ENCODE peak calls at places on chromosomes 5 and 9, in nine cellular contexts. C, F, K, L, T, H, N, B and G are unnamed samples. For H3K4me1, the result is how much of the 10 kb centered on the place peaks cover.

GRCh38 chr9:12718482-12719026 is 25.4 kb downstream of the TYRP1 start:
- DNase-seq in L (no peak), K (no peak), N (no peak), F (no peak), H (no peak), C (no peak), T (peak), B (peak), G (no peak)

GRCh38 chr5:57277085-57277484 is 103.2 kb downstream of the GPBP1 start:
- DNase-seq in F (no peak), K (no peak), C (peak), H (no peak), N (peak), L (no peak), B (peak), T (no peak), G (no peak)

GRCh38 chr5:124043456-124043855 is 531.5 kb downstream of the CSNK1G3 start:
- DNase-seq in L (no peak), H (no peak), F (no peak), K (no peak), T (no peak), C (peak), N (peak), B (no peak), G (no peak)

GRCh38 chr9:27542519-27542918 is 12.9 kb upstream of the MOB3B start:
- DNase-seq in F (no peak), C (no peak), L (peak), K (no peak), N (peak), H (no peak), T (no peak), B (no peak), G (no peak)

GRCh38 chr9:117958726-117959125 is 254.5 kb downstream of the TLR4 start:
- DNase-seq in B (no peak), K (no peak), T (no peak), F (no peak), N (peak), L (no peak), C (no peak), H (no peak), G (no peak)

GRCh38 chr9:87193925-87194380 is 246.6 kb upstream of the GAS1 start:
- DNase-seq in L (no peak), T (peak), K (no peak), C (no peak), N (no peak), B (no peak), F (no peak), H (no peak), G (no peak)

GRCh38 chr9:87292449-87293191 is 205.0 kb upstream of the DAPK1 start:
- DNase-seq in H (no peak), T (no peak), B (no peak), L (no peak), F (no peak), N (no peak), K (no peak), C (no peak), G (no peak)

GRCh38 chr9:75188756-75189155 is 100.4 kb downstream of the OSTF1 start:
- DNase-seq in K (no peak), N (no peak), T (no peak), L (no peak), H (no peak), C (no peak), B (no peak), F (no peak), G (no peak)

GRCh38 chr5:74286734-74287705 is 353.5 kb downstream of the ENC1 start:
- DNase-seq in F (no peak), T (no peak), C (no peak), L (no peak), B (no peak), K (no peak), H (no peak), N (no peak), G (no peak)

GRCh38 chr5:134510970-134511795 is 14.3 kb upstream of the JADE2 start:
- DNase-seq in F (no peak), C (no peak), T (no peak), B (no peak), N (no peak), L (no peak), K (no peak), H (peak), G (no peak)

GRCh38 chr9:96344458-96345180 is 38.9 kb downstream of the SLC35D2 start:
- DNase-seq in H (peak), K (peak), C (peak), L (no peak), F (peak), B (no peak), T (peak), N (peak), G (peak)

GRCh38 chr5:41787257-41787656 is 83.0 kb downstream of the OXCT1 start:
- DNase-seq in N (no peak), C (no peak), B (peak), L (no peak), H (no peak), F (no peak), K (no peak), T (no peak), G (no peak)

GRCh38 chr5:28516657-28517175 is 1478.3 kb upstream of the CDH9 start:
- DNase-seq in N (no peak), H (no peak), B (no peak), L (no peak), K (no peak), C (no peak), T (no peak), F (no peak), G (no peak)

GRCh38 chr5:116475232-116475828 is 99.3 kb downstream of the SEMA6A start:
- DNase-seq in L (no peak), F (no peak), T (no peak), B (no peak), N (no peak), C (no peak), H (no peak), K (no peak), G (no peak)

GRCh38 chr9:107282268-107282667 is 811 bp upstream of the RAD23B start:
- DNase-seq in T (peak), F (no peak), B (no peak), L (peak), N (no peak), H (no peak), K (peak), C (no peak), G (no peak)

GRCh38 chr9:96777539-96777864 is 385 bp downstream of the ZNF510 start:
- DNase-seq in C (no peak), B (no peak), N (no peak), K (no peak), F (no peak), H (no peak), L (no peak), T (no peak), G (no peak)

GRCh38 chr5:5419291-5420210 is 2.9 kb upstream of the ICE1 start:
- DNase-seq in H (no peak), F (no peak), N (peak), C (peak), B (no peak), T (peak), L (no peak), K (no peak), G (no peak)

GRCh38 chr5:103587185-103587748 is 24.7 kb upstream of the NUDT12 start:
- DNase-seq in L (no peak), H (no peak), K (no peak), C (no peak), T (no peak), F (no peak), N (peak), B (peak), G (no peak)

GRCh38 chr5:155008669-155009068 is 4.9 kb upstream of the KIF4B start:
- DNase-seq in H (no peak), B (no peak), C (no peak), N (no peak), L (no peak), F (no peak), T (no peak), K (no peak), G (no peak)

GRCh38 chr9:124279531-124280175 is 21.9 kb downstream of the NEK6 start:
- DNase-seq in L (no peak), T (no peak), H (no peak), K (no peak), C (no peak), N (peak), F (no peak), B (no peak), G (no peak)

GRCh38 chr5:14100281-14100680 is 42.9 kb upstream of the TRIO start:
- DNase-seq in T (no peak), B (no peak), H (no peak), C (no peak), N (no peak), K (no peak), L (no peak), F (no peak), G (no peak)
- TF ChIP-seq CTCF in T (no peak), B (no peak), H (no peak), C (no peak), N (no peak), K (no peak), L (no peak), F (no peak), G (no peak)

DNA sequence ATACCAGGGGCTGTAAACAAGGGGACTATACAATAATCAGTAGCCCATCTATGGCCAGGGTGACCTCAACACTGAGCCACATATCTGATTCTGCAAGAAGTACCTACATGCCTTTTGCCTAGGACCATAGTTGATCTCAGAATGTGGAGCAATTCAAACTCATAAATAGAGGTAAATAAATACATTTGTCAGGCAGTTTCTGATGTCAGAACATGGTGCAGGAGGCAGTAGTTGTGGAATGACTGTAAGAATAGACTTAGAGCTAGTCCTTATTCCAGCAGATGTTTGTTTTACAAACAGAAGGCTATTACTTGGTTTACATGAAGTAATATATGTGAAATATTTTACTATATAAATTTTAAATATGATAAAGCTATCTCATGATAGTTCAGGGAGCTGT is 330.7 kb upstream of the DAB2 start:
- DNase-seq in B (no peak), L (no peak), H (no peak), K (no peak), T (no peak), F (no peak), C (peak), N (no peak), G (no peak)
- H3K27ac ChIP-seq in B (no peak), L (no peak), H (no peak), K (no peak), T (no peak), F (no peak), C (peak), N (peak), G (no peak)

DNA sequence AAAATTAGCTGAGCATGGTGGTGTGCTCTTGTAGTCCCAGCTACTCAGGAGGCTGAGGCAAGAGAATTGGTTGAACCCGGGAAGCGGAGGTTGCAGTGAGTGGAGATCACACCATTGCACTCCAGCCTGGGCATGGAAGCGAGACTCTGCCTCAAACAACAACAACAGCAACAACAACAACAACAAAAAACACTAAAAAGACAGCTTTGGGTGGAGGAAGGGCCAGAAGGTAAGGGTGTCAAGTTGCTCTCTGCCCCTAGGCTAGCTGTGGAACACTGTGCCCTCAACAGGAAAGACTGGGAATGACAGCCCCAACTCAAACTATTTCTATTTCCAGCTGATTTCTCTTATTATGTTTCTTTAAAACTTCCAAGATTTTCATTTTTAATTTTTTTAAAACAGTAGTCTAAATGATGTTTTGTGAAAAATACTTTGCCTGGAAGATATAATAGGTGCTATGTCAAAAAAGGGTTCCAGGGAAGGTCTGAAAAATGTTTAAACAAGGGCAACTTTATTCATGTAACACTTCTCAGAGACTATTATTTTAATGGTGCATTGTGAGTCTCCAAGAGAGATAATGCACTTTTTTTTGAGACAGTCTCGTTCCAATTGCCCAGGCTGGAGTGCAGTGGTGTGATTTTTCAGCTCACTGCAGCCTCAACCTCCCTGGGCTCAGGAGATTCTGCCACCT is 29.9 kb downstream of the CLINT1 start:
- DNase-seq in F (no peak), K (no peak), T (no peak), C (peak), B (no peak), L (no peak), H (no peak), N (no peak), G (no peak)
- H3K4me1 ChIP-seq in F (under half), K (under half), T (under half), C (under half), B (under half), L (under half), H (under half), N (under half), G (half or more)

DNA sequence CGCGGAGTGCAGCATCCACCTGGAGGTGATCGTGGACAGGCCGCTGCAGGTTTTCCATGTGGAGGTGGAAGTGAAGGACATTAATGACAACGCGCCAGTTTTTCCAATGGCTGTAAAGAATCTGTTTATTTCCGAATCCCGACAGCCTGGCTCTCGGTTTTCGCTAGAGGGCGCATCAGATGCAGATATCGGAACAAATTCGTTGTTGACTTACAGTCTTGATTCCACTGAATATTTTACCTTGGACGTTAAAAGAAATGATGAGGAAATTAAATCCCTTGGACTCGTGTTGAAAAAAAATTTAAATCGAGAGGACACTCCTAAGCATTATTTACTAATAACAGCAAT is 611 bp downstream of the PCDHA3 start:
- DNase-seq in B (no peak), C (peak), H (peak), L (no peak), N (no peak), F (no peak), T (no peak), K (no peak), G (no peak)
- TF ChIP-seq CTCF in B (no peak), C (peak), H (peak), L (no peak), N (peak), F (no peak), T (peak), K (peak), G (peak)

DNA sequence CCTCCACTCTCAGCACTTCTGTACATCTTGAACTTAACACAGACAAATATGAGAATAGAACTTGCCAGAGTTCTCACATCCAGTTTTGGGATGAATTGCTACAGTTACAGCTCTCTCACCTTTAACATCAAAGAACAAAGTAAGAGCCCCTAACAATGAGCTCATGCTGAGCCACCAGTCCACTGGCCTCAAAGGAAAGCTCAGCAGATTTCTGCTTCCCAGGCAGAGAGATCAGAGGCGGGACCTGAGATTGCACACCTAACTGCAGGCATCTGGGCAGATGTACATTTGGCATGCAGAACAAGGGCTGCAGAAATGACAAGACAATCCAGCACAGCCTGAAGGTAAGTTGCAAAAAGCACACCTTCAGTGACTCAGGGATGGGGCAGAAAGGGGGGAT is 300.9 kb downstream of the MRPS30 start:
- DNase-seq in N (no peak), C (no peak), K (no peak), T (no peak), L (no peak), H (no peak), B (no peak), F (no peak), G (no peak)
- H3K27ac ChIP-seq in N (no peak), C (no peak), K (no peak), T (no peak), L (no peak), H (no peak), B (no peak), F (no peak), G (no peak)

DNA sequence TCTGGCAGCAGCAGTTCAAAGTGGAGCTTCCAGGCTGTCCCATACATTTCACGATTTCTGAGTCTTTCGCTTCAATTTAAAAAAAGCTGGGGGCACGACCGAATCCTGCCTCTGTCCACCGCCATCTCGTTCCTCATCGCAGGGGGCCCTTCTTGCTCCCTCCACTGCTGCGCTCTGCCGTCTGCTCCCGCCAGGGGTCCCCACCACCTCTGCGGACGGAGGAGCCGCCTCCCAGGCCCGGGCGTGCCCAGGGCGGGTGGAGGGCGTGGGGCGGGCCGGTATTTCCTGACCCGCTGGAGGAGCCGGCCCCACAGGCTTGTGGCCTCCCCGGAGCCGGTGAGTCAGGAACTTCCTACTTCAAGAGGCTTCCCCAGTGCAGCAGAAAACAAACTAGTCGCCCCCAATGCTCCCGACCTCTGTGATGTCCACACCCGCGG is 50.4 kb downstream of the USP20 start:
- DNase-seq in F (peak), H (peak), C (peak), T (peak), N (peak), K (peak), L (peak), B (peak), G (peak)
- H3K4me1 ChIP-seq in F (under half), H (under half), C (under half), T (under half), N (under half), K (under half), L (under half), B (under half), G (half or more)

GRCh38 chr5:125274938-125275759 is 528.7 kb upstream of the ZNF608 start:
- DNase-seq in F (no peak), T (no peak), N (no peak), H (no peak), B (no peak), K (no peak), L (no peak), C (no peak), G (no peak)
- TF ChIP-seq CTCF in F (no peak), T (no peak), N (no peak), H (no peak), B (no peak), K (no peak), L (no peak), C (no peak), G (no peak)